ENCODE peak calls at places on chromosome 21, in nine cellular contexts. W is stimulated activated naive CD8-positive, alpha-beta T cell treated with anti-CD3 and anti-CD28 coated beads, Interleukin-15, amount 100 ng/mL, for 72 hours; Z is stimulated activated CD8-positive, alpha-beta memory T cell treated with anti-CD3 and anti-CD28 coated beads, Interleukin-7, amount 100 ng/mL, for 4 hours; S is A172; P is GM12878; D is A549; I is left lobe of liver; L is psoas muscle; Q is GM19239. U is an unnamed sample.

GRCh38 chr21:16522512-16522911 is 792.7 kb downstream of the USP25 start:
- DNase-seq in W (no peak), I (no peak), S (no peak), P (no peak), L (no peak), Z (no peak), Q (no peak), D (no peak), U (peak; percentile 83)

GRCh38 chr21:43362306-43362927 is 64.5 kb downstream of the SIK1 start:
- DNase-seq in Z (peak; percentile 78), P (no peak), S (no peak), Q (peak; percentile 83), I (peak; percentile 60), L (peak; percentile 80), W (peak; percentile 72), D (no peak), U (peak; percentile 86)

GRCh38 chr21:19609611-19610010 is 1206.0 kb upstream of the TMPRSS15 start:
- DNase-seq in D (no peak), W (no peak), P (no peak), S (no peak), Z (no peak), L (no peak), Q (no peak), I (no peak), U (no peak)

GRCh38 chr21:31180256-31181088 is 142.2 kb upstream of the KRTAP19-8 start:
- DNase-seq in P (no peak), S (peak; percentile 66), D (peak; percentile 9), Q (no peak), I (no peak), Z (no peak), W (no peak), L (no peak), U (peak; percentile 54)

GRCh38 chr21:18840239-18840638 is 436.7 kb upstream of the TMPRSS15 start:
- DNase-seq in D (no peak), Q (no peak), P (no peak), S (peak; percentile 46), W (no peak), Z (no peak), L (no peak), I (no peak), U (no peak)

GRCh38 chr21:42298237-42298636 is 17.0 kb downstream of the TFF3 start:
- DNase-seq in I (no peak), Z (no peak), Q (no peak), S (peak; percentile 23), P (no peak), W (no peak), L (no peak), D (no peak), U (no peak)

GRCh38 chr21:14275806-14276205 is 59.8 kb downstream of the RBM11 start:
- DNase-seq in S (no peak), P (no peak), Z (no peak), Q (no peak), D (no peak), W (no peak), L (no peak), I (no peak), U (no peak)

GRCh38 chr21:36428789-36429671 is 43.8 kb downstream of the CHAF1B start:
- DNase-seq in W (no peak), D (no peak), Z (no peak), I (no peak), L (no peak), S (no peak), P (no peak), Q (no peak), U (no peak)

GRCh38 chr21:30227633-30228404 is 11.9 kb upstream of the CLDN8 start:
- DNase-seq in S (peak; percentile 97), Z (no peak), L (no peak), D (no peak), P (no peak), Q (no peak), I (no peak), W (no peak), U (peak; percentile 5)

GRCh38 chr21:32756096-32756495 is 15.5 kb downstream of the PAXBP1 start:
- DNase-seq in Z (no peak), I (no peak), Q (no peak), L (no peak), P (no peak), D (no peak), W (no peak), S (no peak), U (no peak)

GRCh38 chr21:44869860-44870747 is 3.4 kb downstream of the PTTG1IP start:
- DNase-seq in S (peak; percentile 100), Z (no peak), Q (no peak), W (no peak), I (no peak), L (peak; percentile 63), D (peak; percentile 60), P (no peak), U (peak; percentile 96)

GRCh38 chr21:36828208-36828607 is 129.3 kb downstream of the SIM2 start:
- DNase-seq in S (no peak), W (no peak), I (no peak), Z (no peak), D (no peak), L (no peak), Q (no peak), P (no peak), U (no peak)

GRCh38 chr21:43311303-43311817 is 115.6 kb downstream of the SIK1 start:
- DNase-seq in S (no peak), P (no peak), Q (no peak), W (no peak), L (peak; percentile 6), D (no peak), I (peak; percentile 76), Z (no peak), U (no peak)

GRCh38 chr21:44647222-44647552 is 973 bp downstream of the KRTAP10-11 start:
- DNase-seq in L (no peak), I (no peak), S (no peak), Z (no peak), W (no peak), Q (no peak), P (no peak), D (no peak), U (no peak)

GRCh38 chr21:14684071-14684470 is 138.0 kb upstream of the SAMSN1 start:
- DNase-seq in Q (no peak), P (peak; percentile 25), I (no peak), W (no peak), L (no peak), S (no peak), Z (no peak), D (no peak), U (no peak)

GRCh38 chr21:28445081-28445830 is 547.4 kb downstream of the LTN1 start:
- DNase-seq in L (no peak), S (no peak), W (no peak), P (no peak), I (no peak), Q (no peak), Z (no peak), D (no peak), U (peak; percentile 91)

GRCh38 chr21:43609501-43610340 is 49.6 kb downstream of the HSF2BP start:
- DNase-seq in P (no peak), L (no peak), Z (no peak), I (peak; percentile 62), D (no peak), W (no peak), Q (no peak), S (peak; percentile 85), U (peak; percentile 88)

GRCh38 chr21:42439284-42440186 is 35.8 kb downstream of the UBASH3A start:
- DNase-seq in S (no peak), W (peak; percentile 67), L (no peak), D (no peak), Z (peak; percentile 53), P (no peak), I (no peak), Q (no peak), U (no peak)

GRCh38 chr21:45401916-45402900 is 2.8 kb upstream of the COL18A1 start:
- DNase-seq in I (no peak), D (no peak), Z (no peak), L (peak; percentile 6), P (no peak), S (no peak), Q (no peak), W (no peak), U (no peak)

GRCh38 chr21:26471116-26471505 is 102.0 kb downstream of the CYYR1 start:
- DNase-seq in L (no peak), Q (no peak), Z (no peak), D (no peak), I (no peak), W (no peak), P (no peak), S (no peak), U (no peak)

GRCh38 chr21:35905973-35906357 is 154.4 kb downstream of the SETD4 start:
- DNase-seq in Q (no peak), Z (no peak), S (no peak), P (no peak), D (no peak), W (no peak), L (no peak), I (no peak), U (no peak)

GRCh38 chr21:44723177-44724131 is 12.1 kb upstream of the TSPEAR start:
- DNase-seq in S (no peak), D (no peak), W (peak; percentile 21), P (no peak), L (no peak), I (no peak), Z (no peak), Q (no peak), U (no peak)

GRCh38 chr21:35603471-35603870 is 456.9 kb downstream of the SETD4 start:
- DNase-seq in S (no peak), Z (no peak), Q (no peak), P (no peak), W (no peak), I (no peak), L (no peak), D (no peak), U (no peak)

GRCh38 chr21:38688068-38688467 is 117.7 kb upstream of the ETS2 start:
- DNase-seq in S (no peak), Q (no peak), P (no peak), Z (no peak), D (no peak), L (no peak), W (no peak), I (no peak), U (no peak)

GRCh38 chr21:42063206-42063577 is 7.9 kb upstream of the UMODL1 start:
- DNase-seq in D (no peak), Q (no peak), L (no peak), I (no peak), Z (no peak), S (no peak), P (peak; percentile 36), W (peak; percentile 39), U (no peak)

GRCh38 chr21:34351786-34352241 is 12.0 kb upstream of the KCNE2 start:
- DNase-seq in W (peak; percentile 32), L (no peak), I (peak; percentile 74), Q (peak; percentile 40), Z (no peak), S (peak; percentile 64), P (peak; percentile 28), D (peak; percentile 21), U (peak; percentile 26)

GRCh38 chr21:43865471-43866181 is 603 bp downstream of the AGPAT3 start:
- DNase-seq in Q (peak; percentile 85), P (no peak), S (no peak), W (peak; percentile 61), I (peak; percentile 73), D (peak; percentile 30), L (peak; percentile 65), Z (peak; percentile 49), U (peak; percentile 15)

GRCh38 chr21:32484706-32485380 is 72.3 kb downstream of the EVA1C start:
- DNase-seq in S (no peak), I (no peak), D (no peak), Q (no peak), Z (no peak), L (peak; percentile 23), P (no peak), W (no peak), U (no peak)

GRCh38 chr21:21001591-21002100 is 3.4 kb downstream of the NCAM2 start:
- DNase-seq in W (no peak), D (no peak), S (no peak), L (no peak), P (no peak), Z (no peak), Q (no peak), I (no peak), U (no peak)

GRCh38 chr21:37367301-37367757 is 756 bp downstream of the DYRK1A start:
- DNase-seq in S (no peak), Q (no peak), I (no peak), L (no peak), W (peak; percentile 64), Z (peak; percentile 19), D (no peak), P (no peak), U (no peak)

GRCh38 chr21:45373991-45374816 is 30.8 kb upstream of the COL18A1 start:
- DNase-seq in L (peak; percentile 12), D (no peak), Q (no peak), Z (no peak), P (no peak), S (no peak), W (no peak), I (no peak), U (no peak)